ENCODE peak calls at places on chromosomes 13 and 19, in seven cellular contexts. One of them, this sample, is unnamed.

GRCh38 chr19:3243851-3244700 is 19.6 kb downstream of the CELF5 start:
- DNase-seq in mesendoderm: peak
- DNase-seq in H1: no peak
- DNase-seq in IMR-90: peak
- DNase-seq in neuronal stem cell: peak
- DNase-seq in H9: peak
- DNase-seq in trophoblast cell: peak
- DNase-seq in this sample: peak

GRCh38 chr19:13098291-13099072 is 4.2 kb downstream of the LYL1 start:
- DNase-seq in mesendoderm: peak
- DNase-seq in H1: no peak
- DNase-seq in IMR-90: no peak
- DNase-seq in neuronal stem cell: no peak
- DNase-seq in H9: peak
- DNase-seq in trophoblast cell: no peak
- DNase-seq in this sample: peak

GRCh38 chr13:31870511-31870910 is 131.2 kb downstream of the RXFP2 start:
- DNase-seq in mesendoderm: no peak
- DNase-seq in H1: no peak
- DNase-seq in IMR-90: no peak
- DNase-seq in neuronal stem cell: no peak
- DNase-seq in H9: no peak
- DNase-seq in trophoblast cell: no peak
- DNase-seq in this sample: no peak

GRCh38 chr13:80050252-80050651 is 290.7 kb downstream of the SPRY2 start:
- DNase-seq in mesendoderm: no peak
- DNase-seq in H1: no peak
- DNase-seq in IMR-90: peak
- DNase-seq in neuronal stem cell: no peak
- DNase-seq in H9: no peak
- DNase-seq in trophoblast cell: no peak
- DNase-seq in this sample: no peak

GRCh38 chr19:19628499-19629134 is 597 bp upstream of the LPAR2 start:
- DNase-seq in mesendoderm: peak
- DNase-seq in H1: peak
- DNase-seq in IMR-90: peak
- DNase-seq in neuronal stem cell: peak
- DNase-seq in H9: peak
- DNase-seq in trophoblast cell: peak
- DNase-seq in this sample: peak

GRCh38 chr13:108957369-108958012 is 328.1 kb downstream of the MYO16 start:
- DNase-seq in mesendoderm: peak
- DNase-seq in H1: no peak
- DNase-seq in IMR-90: peak
- DNase-seq in neuronal stem cell: no peak
- DNase-seq in H9: no peak
- DNase-seq in trophoblast cell: peak
- DNase-seq in this sample: peak

GRCh38 chr19:39531834-39532232 is 819 bp downstream of the EID2B start:
- DNase-seq in mesendoderm: no peak
- DNase-seq in H1: no peak
- DNase-seq in IMR-90: no peak
- DNase-seq in neuronal stem cell: no peak
- DNase-seq in H9: no peak
- DNase-seq in trophoblast cell: no peak
- DNase-seq in this sample: no peak

GRCh38 chr13:20191902-20192469 is 752 bp downstream of the GJB2 start:
- DNase-seq in mesendoderm: peak
- DNase-seq in H1: no peak
- DNase-seq in IMR-90: no peak
- DNase-seq in neuronal stem cell: no peak
- DNase-seq in H9: peak
- DNase-seq in trophoblast cell: peak
- DNase-seq in this sample: peak

GRCh38 chr13:91539458-91540156 is 141.2 kb downstream of the GPC5 start:
- DNase-seq in mesendoderm: no peak
- DNase-seq in H1: no peak
- DNase-seq in IMR-90: no peak
- DNase-seq in neuronal stem cell: no peak
- DNase-seq in H9: no peak
- DNase-seq in trophoblast cell: no peak
- DNase-seq in this sample: no peak

GRCh38 chr19:947090-947706 is 21.4 kb downstream of the ARID3A start:
- DNase-seq in mesendoderm: no peak
- DNase-seq in H1: no peak
- DNase-seq in IMR-90: no peak
- DNase-seq in neuronal stem cell: no peak
- DNase-seq in H9: no peak
- DNase-seq in trophoblast cell: no peak
- DNase-seq in this sample: no peak

GRCh38 chr19:2221918-2222317 is 14.2 kb downstream of the PLEKHJ1 start:
- DNase-seq in mesendoderm: no peak
- DNase-seq in H1: no peak
- DNase-seq in IMR-90: no peak
- DNase-seq in neuronal stem cell: no peak
- DNase-seq in H9: no peak
- DNase-seq in trophoblast cell: no peak
- DNase-seq in this sample: no peak

GRCh38 chr13:66689037-66689619 is 541.0 kb downstream of the PCDH9 start:
- DNase-seq in mesendoderm: peak
- DNase-seq in H1: no peak
- DNase-seq in IMR-90: no peak
- DNase-seq in neuronal stem cell: no peak
- DNase-seq in H9: no peak
- DNase-seq in trophoblast cell: no peak
- DNase-seq in this sample: peak

GRCh38 chr13:79097201-79097600 is 308.9 kb downstream of the RBM26 start:
- DNase-seq in mesendoderm: no peak
- DNase-seq in H1: no peak
- DNase-seq in IMR-90: no peak
- DNase-seq in neuronal stem cell: no peak
- DNase-seq in H9: no peak
- DNase-seq in trophoblast cell: no peak
- DNase-seq in this sample: no peak

GRCh38 chr13:48579167-48579918 is 46.5 kb upstream of the RCBTB2 start:
- DNase-seq in mesendoderm: peak
- DNase-seq in H1: no peak
- DNase-seq in IMR-90: no peak
- DNase-seq in neuronal stem cell: no peak
- DNase-seq in H9: no peak
- DNase-seq in trophoblast cell: no peak
- DNase-seq in this sample: no peak

GRCh38 chr13:51838235-51838846 is 6.6 kb downstream of the TMEM272 start:
- DNase-seq in mesendoderm: no peak
- DNase-seq in H1: no peak
- DNase-seq in IMR-90: peak
- DNase-seq in neuronal stem cell: no peak
- DNase-seq in H9: peak
- DNase-seq in trophoblast cell: no peak
- DNase-seq in this sample: peak

GRCh38 chr13:48397744-48398143 is 15.2 kb downstream of the LPAR6 start:
- DNase-seq in mesendoderm: no peak
- DNase-seq in H1: no peak
- DNase-seq in IMR-90: no peak
- DNase-seq in neuronal stem cell: no peak
- DNase-seq in H9: no peak
- DNase-seq in trophoblast cell: no peak
- DNase-seq in this sample: no peak

GRCh38 chr13:53141336-53141735 is 112.7 kb downstream of the OLFM4 start:
- DNase-seq in mesendoderm: no peak
- DNase-seq in H1: no peak
- DNase-seq in IMR-90: no peak
- DNase-seq in neuronal stem cell: no peak
- DNase-seq in H9: no peak
- DNase-seq in trophoblast cell: no peak
- DNase-seq in this sample: no peak

GRCh38 chr13:74444877-74445479 is 310.8 kb upstream of the KLF12 start:
- DNase-seq in mesendoderm: no peak
- DNase-seq in H1: no peak
- DNase-seq in IMR-90: peak
- DNase-seq in neuronal stem cell: no peak
- DNase-seq in H9: no peak
- DNase-seq in trophoblast cell: no peak
- DNase-seq in this sample: no peak

GRCh38 chr19:5539431-5539833 is 28.3 kb downstream of the TINCR start:
- DNase-seq in mesendoderm: peak
- DNase-seq in H1: no peak
- DNase-seq in IMR-90: no peak
- DNase-seq in neuronal stem cell: no peak
- DNase-seq in H9: peak
- DNase-seq in trophoblast cell: no peak
- DNase-seq in this sample: no peak

DNA sequence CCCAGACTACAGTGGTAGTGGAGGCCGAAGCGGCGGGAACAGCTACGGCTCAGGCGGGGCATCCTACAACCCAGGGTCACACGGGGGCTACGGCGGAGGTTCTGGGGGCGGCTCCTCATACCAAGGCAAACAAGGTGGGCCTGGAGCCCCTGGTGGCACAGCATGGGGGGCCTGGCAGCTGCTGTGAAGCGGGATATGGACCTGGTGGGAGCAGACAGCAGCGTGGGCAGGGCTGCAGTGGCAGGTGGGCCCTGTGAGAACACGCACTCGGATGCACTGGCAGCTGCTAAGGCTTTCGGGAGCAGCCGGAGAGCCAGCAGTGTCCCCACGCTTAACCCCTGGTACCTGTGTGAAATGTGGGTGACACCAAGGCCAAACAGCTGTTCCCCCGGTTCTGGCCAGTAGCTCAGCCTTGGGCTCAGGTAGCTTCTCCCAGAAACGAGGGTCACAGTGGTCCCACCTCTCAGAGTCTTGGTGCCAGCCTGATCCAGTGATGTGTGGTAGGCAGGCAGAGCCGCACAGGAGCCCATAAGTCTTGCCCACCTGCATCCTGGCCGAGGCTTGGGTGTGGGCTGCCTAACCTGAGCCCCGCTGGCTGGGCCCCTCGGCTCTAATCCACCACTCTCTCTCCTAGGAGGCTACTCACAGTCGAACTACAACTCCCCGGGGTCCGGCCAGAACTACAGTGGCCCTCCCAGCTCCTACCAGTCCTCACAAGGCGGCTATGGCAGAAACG is 12.5 kb upstream of the QTRT1 start:
- DNase-seq in mesendoderm: no peak
- DNase-seq in H1: no peak
- DNase-seq in IMR-90: no peak
- DNase-seq in neuronal stem cell: no peak
- DNase-seq in H9: no peak
- DNase-seq in trophoblast cell: no peak
- DNase-seq in this sample: no peak
- H3K23ac ChIP-seq in mesendoderm: no peak
- H3K23ac ChIP-seq in H1: no peak
- H3K23ac ChIP-seq in IMR-90: no peak
- H3K23ac ChIP-seq in neuronal stem cell: no peak
- H3K23ac ChIP-seq in H9: no peak
- H3K23ac ChIP-seq in trophoblast cell: no peak
- H3K23ac ChIP-seq in this sample: no peak

DNA sequence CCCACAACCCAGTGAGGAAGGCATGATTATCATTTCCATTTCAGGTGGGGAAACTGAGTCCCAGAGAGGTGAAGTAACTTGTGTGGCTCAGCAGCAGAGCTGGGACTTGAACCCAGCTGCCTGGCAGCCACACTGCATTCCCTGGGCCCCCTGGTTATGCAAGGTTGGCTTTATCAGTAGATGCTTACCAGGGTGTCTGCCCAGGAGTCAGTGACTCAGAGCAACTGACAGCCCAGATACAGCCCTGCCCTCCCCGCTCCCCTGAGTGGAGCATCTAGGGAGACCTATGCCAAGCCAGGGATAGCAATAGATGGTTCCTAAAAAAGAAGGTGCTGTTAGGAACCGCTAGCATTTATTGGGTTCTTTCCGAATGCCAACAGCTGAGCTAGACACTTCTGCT is 5.9 kb downstream of the IGLON5 start:
- DNase-seq in mesendoderm: no peak
- DNase-seq in H1: no peak
- DNase-seq in IMR-90: no peak
- DNase-seq in neuronal stem cell: no peak
- DNase-seq in H9: no peak
- DNase-seq in trophoblast cell: no peak
- DNase-seq in this sample: no peak
- H3K23ac ChIP-seq in mesendoderm: no peak
- H3K23ac ChIP-seq in H1: no peak
- H3K23ac ChIP-seq in IMR-90: no peak
- H3K23ac ChIP-seq in neuronal stem cell: no peak
- H3K23ac ChIP-seq in H9: no peak
- H3K23ac ChIP-seq in trophoblast cell: no peak
- H3K23ac ChIP-seq in this sample: no peak

GRCh38 chr13:111854403-111854802 is 212.5 kb upstream of the SOX1 start:
- DNase-seq in mesendoderm: no peak
- DNase-seq in H1: no peak
- DNase-seq in IMR-90: no peak
- DNase-seq in neuronal stem cell: no peak
- DNase-seq in H9: no peak
- DNase-seq in trophoblast cell: no peak
- DNase-seq in this sample: no peak

GRCh38 chr13:111853766-111854165 is 213.2 kb upstream of the SOX1 start:
- DNase-seq in mesendoderm: no peak
- DNase-seq in H1: no peak
- DNase-seq in IMR-90: no peak
- DNase-seq in neuronal stem cell: no peak
- DNase-seq in H9: no peak
- DNase-seq in trophoblast cell: no peak
- DNase-seq in this sample: no peak

GRCh38 chr13:111853146-111853545 is 213.8 kb upstream of the SOX1 start:
- DNase-seq in mesendoderm: peak
- DNase-seq in H1: no peak
- DNase-seq in IMR-90: no peak
- DNase-seq in neuronal stem cell: no peak
- DNase-seq in H9: no peak
- DNase-seq in trophoblast cell: no peak
- DNase-seq in this sample: no peak

GRCh38 chr13:111850976-111851375 is 216.0 kb upstream of the SOX1 start:
- DNase-seq in mesendoderm: peak
- DNase-seq in H1: no peak
- DNase-seq in IMR-90: no peak
- DNase-seq in neuronal stem cell: no peak
- DNase-seq in H9: no peak
- DNase-seq in trophoblast cell: no peak
- DNase-seq in this sample: no peak

GRCh38 chr13:111852701-111853100 is 214.2 kb upstream of the SOX1 start:
- DNase-seq in mesendoderm: peak
- DNase-seq in H1: no peak
- DNase-seq in IMR-90: no peak
- DNase-seq in neuronal stem cell: no peak
- DNase-seq in H9: no peak
- DNase-seq in trophoblast cell: no peak
- DNase-seq in this sample: no peak
- H3K23ac ChIP-seq in mesendoderm: no peak
- H3K23ac ChIP-seq in H1: no peak
- H3K23ac ChIP-seq in IMR-90: no peak
- H3K23ac ChIP-seq in neuronal stem cell: no peak
- H3K23ac ChIP-seq in H9: no peak
- H3K23ac ChIP-seq in trophoblast cell: no peak
- H3K23ac ChIP-seq in this sample: no peak

DNA sequence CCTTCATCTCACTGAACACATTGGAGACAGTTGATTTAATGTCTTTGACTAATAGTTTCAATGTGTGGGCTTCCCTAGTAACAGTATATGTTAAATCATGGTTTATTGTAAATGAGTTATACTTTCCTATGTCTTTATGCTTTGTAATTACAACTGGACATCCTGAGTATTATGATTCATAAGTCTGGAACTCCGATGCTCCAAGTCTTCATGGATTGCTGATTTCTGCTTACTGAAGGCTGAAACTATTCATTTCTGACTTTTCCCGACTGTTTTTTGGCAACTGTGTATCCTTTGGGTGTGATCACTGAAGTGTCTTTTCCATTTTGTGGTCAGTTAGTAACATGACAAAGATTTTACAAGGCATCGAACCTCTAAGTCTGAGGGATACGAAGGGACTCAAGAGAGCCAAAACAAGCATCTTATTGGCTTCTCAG is 20.0 kb upstream of the CD70 start:
- DNase-seq in mesendoderm: no peak
- DNase-seq in H1: no peak
- DNase-seq in IMR-90: peak
- DNase-seq in neuronal stem cell: no peak
- DNase-seq in H9: no peak
- DNase-seq in trophoblast cell: no peak
- DNase-seq in this sample: peak
- H3K23ac ChIP-seq in mesendoderm: no peak
- H3K23ac ChIP-seq in H1: no peak
- H3K23ac ChIP-seq in IMR-90: no peak
- H3K23ac ChIP-seq in neuronal stem cell: no peak
- H3K23ac ChIP-seq in H9: no peak
- H3K23ac ChIP-seq in trophoblast cell: no peak
- H3K23ac ChIP-seq in this sample: no peak

This sample was measured in mesenchymal stem cell.